ENCODE peak calls at places on chromosomes 16 and 17, in six cellular contexts. Y is suprapubic skin, P is Caco-2, B is Panc1, H is cardiac muscle cell, K is left lung. Q is an unnamed sample.

GRCh38 chr17:75013077-75013391 is 564 bp downstream of the MRPL58 start:
- DNase-seq in Y (no peak), P (no peak), B (no peak), H (no peak), K (no peak), Q (no peak)

GRCh38 chr17:39014044-39014794 is 47.0 kb upstream of the FBXO47 start:
- DNase-seq in Y (no peak), P (no peak), B (no peak), H (no peak), K (no peak), Q (no peak)

GRCh38 chr17:68346448-68346847 is 55.2 kb downstream of the ARSG start:
- DNase-seq in Y (no peak), P (no peak), B (no peak), H (no peak), K (peak; percentile 69), Q (peak; percentile 60)

GRCh38 chr16:9135797-9136196 is 44.4 kb downstream of the HAPSTR1 start:
- DNase-seq in Y (peak; percentile 38), P (no peak), B (no peak), H (no peak), K (no peak), Q (no peak)

GRCh38 chr17:38727661-38728220 is 2.4 kb upstream of the CISD3 start:
- DNase-seq in Y (no peak), P (no peak), B (no peak), H (no peak), K (no peak), Q (peak; percentile 23)

GRCh38 chr17:57324060-57324459 is 67.7 kb downstream of the MSI2 start:
- DNase-seq in Y (no peak), P (no peak), B (no peak), H (no peak), K (no peak), Q (no peak)

GRCh38 chr16:21524068-21524751 is 75.2 kb upstream of the METTL9 start:
- DNase-seq in Y (no peak), P (no peak), B (no peak), H (no peak), K (no peak), Q (no peak)

GRCh38 chr16:49274936-49275730 is 6.5 kb downstream of the CBLN1 start:
- DNase-seq in Y (no peak), P (no peak), B (no peak), H (no peak), K (no peak), Q (no peak)

GRCh38 chr17:34207572-34207971 is 47.5 kb upstream of the CCL2 start:
- DNase-seq in Y (no peak), P (no peak), B (no peak), H (no peak), K (no peak), Q (no peak)

GRCh38 chr17:18261659-18262058 is 1.2 kb downstream of the MIEF2 start:
- DNase-seq in Y (no peak), P (no peak), B (no peak), H (no peak), K (no peak), Q (no peak)

GRCh38 chr17:77474292-77474988 is 333.7 kb downstream of the SEC14L1 start:
- DNase-seq in Y (no peak), P (no peak), B (no peak), H (no peak), K (no peak), Q (no peak)

DNA sequence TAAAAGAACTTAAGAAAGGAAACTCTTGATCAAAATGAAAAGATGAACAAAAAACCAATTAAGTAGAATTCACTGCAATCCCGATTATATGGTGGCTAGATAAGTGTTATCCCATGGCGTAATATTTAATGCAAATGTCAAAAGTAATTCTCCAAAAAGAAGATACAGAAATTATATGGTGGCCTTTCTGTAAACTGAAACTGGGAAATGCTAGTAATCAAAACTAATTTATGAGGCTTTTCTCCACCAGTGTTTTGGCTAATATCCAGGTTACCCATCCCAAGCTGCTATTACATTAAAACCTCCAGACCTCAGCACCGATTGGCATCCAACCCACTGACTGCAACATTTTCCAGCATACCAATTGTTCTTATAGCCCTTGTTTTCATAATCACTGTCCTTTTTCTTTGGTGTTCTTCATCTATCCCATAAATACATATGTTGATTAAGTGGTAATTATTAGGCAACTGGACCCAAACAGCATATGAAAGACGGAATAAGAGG is 77.2 kb upstream of the TNRC6A start:
- DNase-seq in Y (no peak), P (no peak), B (no peak), H (no peak), K (no peak), Q (no peak)
- H3K4me3 ChIP-seq in Y (no peak overlapping the region), P (no peak overlapping the region), B (no peak overlapping the region), H (no peak overlapping the region), K (no peak overlapping the region), Q (no peak overlapping the region)

GRCh38 chr17:42201155-42201772 is 7.0 kb upstream of the GHDC start:
- DNase-seq in Y (no peak), P (no peak), B (no peak), H (no peak), K (no peak), Q (no peak)
- H3K4me1 ChIP-seq in Y (no peaks in the 10 kb centered on the region), P (peaks cover 11% of the 10 kb centered on the region), B (no peaks in the 10 kb centered on the region), H (no peaks in the 10 kb centered on the region), K (peaks cover 14% of the 10 kb centered on the region), Q (no peaks in the 10 kb centered on the region)

DNA sequence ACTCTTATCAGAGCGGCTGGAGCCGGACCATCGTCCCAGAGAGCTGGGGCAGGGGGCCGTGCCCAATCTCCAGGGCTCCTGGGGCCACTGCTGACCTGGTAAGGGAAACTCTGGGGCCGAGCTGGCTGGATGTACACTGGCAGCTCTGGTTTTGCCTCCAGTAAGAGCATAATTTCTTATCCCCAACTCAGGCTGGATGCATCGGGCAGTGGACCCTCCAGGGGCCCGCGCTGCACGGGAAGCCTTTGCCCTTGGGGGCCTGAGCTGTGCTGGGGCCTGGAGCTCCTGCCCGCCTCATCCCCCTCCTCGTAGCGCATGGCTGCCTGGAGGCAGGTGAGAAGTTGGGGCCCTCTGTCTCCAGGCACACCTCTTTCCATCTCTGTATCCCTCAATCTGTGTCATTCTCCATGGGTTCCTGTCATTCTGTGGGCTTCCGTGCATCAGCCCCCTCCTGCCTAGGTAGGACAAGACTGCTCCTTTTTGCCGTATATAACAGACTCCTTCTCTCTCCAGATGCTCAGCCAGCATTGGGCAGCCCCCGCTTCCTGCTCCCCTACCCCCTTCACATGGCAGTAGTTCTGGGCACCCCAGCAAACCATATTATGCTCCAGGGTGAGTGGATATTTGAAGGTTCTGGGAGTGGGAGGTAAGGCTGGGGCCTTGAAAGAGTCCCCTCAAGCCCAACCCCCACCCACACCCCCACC is 9.4 kb upstream of the TMEM88 start:
- DNase-seq in Y (no peak), P (no peak), B (no peak), H (no peak), K (no peak), Q (no peak)
- H3K36me3 ChIP-seq in Y (peaks cover 52% of the 10 kb centered on the region), P (no peaks in the 10 kb centered on the region), B (no peaks in the 10 kb centered on the region), H (peaks cover 45% of the 10 kb centered on the region), K (peaks cover 55% of the 10 kb centered on the region), Q (no peaks in the 10 kb centered on the region)

GRCh38 chr17:36640836-36641235 is 39.5 kb downstream of the MRM1 start:
- DNase-seq in Y (no peak), P (no peak), B (no peak), H (no peak), K (no peak), Q (no peak)

GRCh38 chr17:36640346-36640745 is 39.0 kb downstream of the MRM1 start:
- DNase-seq in Y (no peak), P (no peak), B (no peak), H (no peak), K (no peak), Q (no peak)

GRCh38 chr17:36641331-36641876 is 40.0 kb downstream of the MRM1 start:
- DNase-seq in Y (no peak), P (no peak), B (no peak), H (peak; percentile 37), K (no peak), Q (no peak)

GRCh38 chr17:36643086-36643685 is 41.8 kb downstream of the MRM1 start:
- DNase-seq in Y (no peak), P (no peak), B (no peak), H (no peak), K (no peak), Q (no peak)

DNA sequence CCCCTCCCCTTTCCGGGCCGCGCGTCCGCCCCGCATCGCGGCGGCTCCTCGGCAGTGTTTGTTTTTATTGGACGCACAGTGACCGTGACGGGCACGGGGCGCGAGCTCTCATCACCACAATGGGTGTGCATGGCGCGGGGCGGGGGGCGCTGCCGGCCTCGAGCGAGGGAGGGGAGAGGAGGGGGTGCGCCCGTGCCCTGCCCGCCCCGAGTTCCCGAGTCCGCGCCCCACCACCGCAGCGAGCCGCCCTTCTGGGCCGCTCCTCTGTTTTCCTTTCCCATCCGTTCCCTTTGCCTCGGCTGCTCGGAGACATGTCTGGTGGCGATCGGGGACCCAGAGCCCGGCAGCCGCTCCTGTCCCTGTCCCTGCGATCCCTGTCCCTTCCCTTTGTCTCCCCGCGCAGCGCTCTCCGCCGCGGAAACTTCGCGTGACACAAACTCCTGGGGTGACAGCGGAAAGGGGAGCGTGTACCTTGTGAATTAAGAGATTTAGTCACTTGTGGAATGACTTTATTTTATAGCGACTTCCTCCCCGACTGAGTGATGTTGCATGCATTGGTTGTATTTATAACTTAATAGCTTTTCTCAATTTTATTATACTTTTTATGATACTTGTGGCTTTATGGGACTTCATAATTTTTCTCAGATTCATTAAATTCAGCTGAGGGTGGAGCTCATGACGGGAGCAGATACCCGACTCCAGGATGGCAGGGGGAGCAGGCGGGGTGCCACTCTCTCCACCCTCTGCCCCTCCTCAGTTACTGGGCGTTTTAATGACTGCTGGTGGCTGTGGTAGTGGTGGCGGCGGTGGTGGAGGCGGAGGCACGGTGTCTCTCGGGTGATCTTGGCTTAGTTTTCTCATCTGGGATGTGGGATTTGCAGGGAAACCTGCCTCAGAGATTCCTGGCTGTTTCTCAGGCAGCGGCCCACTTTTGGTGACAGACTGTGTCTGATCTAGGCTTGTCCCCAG is 40.8 kb downstream of the MRM1 start:
- DNase-seq in Y (no peak), P (no peak), B (no peak), H (peak; percentile 40), K (no peak), Q (no peak)
- H3K4me3 ChIP-seq in Y (peak overlapping the region; percentile 49), P (peak overlapping the region; percentile 9), B (peak overlapping the region; percentile 37), H (peak overlapping the region; percentile 41), K (peak overlapping the region; percentile 7), Q (peak overlapping the region; percentile 27)

GRCh38 chr16:86575754-86576557 is 2.4 kb upstream of the FOXL1 start:
- DNase-seq in Y (no peak), P (peak; percentile 92), B (no peak), H (peak; percentile 96), K (no peak), Q (no peak)
- H3K4me1 ChIP-seq in Y (peaks cover 31% of the 10 kb centered on the region), P (peaks cover 12% of the 10 kb centered on the region), B (peaks cover 44% of the 10 kb centered on the region), H (peaks cover 25% of the 10 kb centered on the region), K (peaks cover 19% of the 10 kb centered on the region), Q (no peaks in the 10 kb centered on the region)

GRCh38 chr17:10077561-10078299 is 120.7 kb downstream of the GAS7 start:
- DNase-seq in Y (no peak), P (no peak), B (no peak), H (no peak), K (no peak), Q (no peak)
- H3K36me3 ChIP-seq in Y (no peaks in the 10 kb centered on the region), P (no peaks in the 10 kb centered on the region), B (no peaks in the 10 kb centered on the region), H (no peaks in the 10 kb centered on the region), K (no peaks in the 10 kb centered on the region), Q (no peaks in the 10 kb centered on the region)

GRCh38 chr16:88941051-88941932 is 35.7 kb downstream of the CBFA2T3 start:
- DNase-seq in Y (no peak), P (peak; percentile 40), B (no peak), H (peak; percentile 77), K (no peak), Q (peak; percentile 15)
- H3K4me3 ChIP-seq in Y (peak overlapping the region; percentile 63), P (peak overlapping the region; percentile 39), B (peak overlapping the region; percentile 53), H (peak overlapping the region; percentile 71), K (peak overlapping the region; percentile 51), Q (no peak overlapping the region)

Q was measured in naive thymus-derived CD4-positive, alpha-beta T cell.